ENCODE peak calls at places on chromosome 10, in six cellular contexts. C, G, W, S, K and R are unnamed samples.

GRCh38 chr10:86583983-86584382 is 62.4 kb upstream of the WAPL start:
- DNase-seq in C (no peak), G (peak), W (peak), S (no peak), K (no peak), R (no peak)

GRCh38 chr10:44971935-44972792 is 6.4 kb downstream of the DEPP1 start:
- DNase-seq in C (no peak), G (no peak), W (no peak), S (no peak), K (no peak), R (no peak)

GRCh38 chr10:119199231-119199992 is 8.0 kb upstream of the GRK5 start:
- DNase-seq in C (peak), G (peak), W (peak), S (peak), K (no peak), R (peak)

GRCh38 chr10:62327897-62328296 is 46.3 kb upstream of the ZNF365 start:
- DNase-seq in C (no peak), G (no peak), W (no peak), S (no peak), K (no peak), R (no peak)

GRCh38 chr10:47031251-47031952 is 120.2 kb downstream of the PTPN20 start:
- DNase-seq in C (no peak), G (peak), W (peak), S (no peak), K (no peak), R (peak)

GRCh38 chr10:127952575-127952869 is 45.6 kb downstream of the PTPRE start:
- DNase-seq in C (no peak), G (no peak), W (no peak), S (no peak), K (no peak), R (no peak)

GRCh38 chr10:50469778-50470193 is 154.0 kb downstream of the SGMS1 start:
- DNase-seq in C (no peak), G (no peak), W (no peak), S (no peak), K (no peak), R (no peak)

GRCh38 chr10:4686644-4686996 is 139.4 kb upstream of the AKR1E2 start:
- DNase-seq in C (peak), G (no peak), W (peak), S (peak), K (no peak), R (peak)

GRCh38 chr10:110460111-110460809 is 37.4 kb upstream of the DUSP5 start:
- DNase-seq in C (peak), G (no peak), W (no peak), S (no peak), K (no peak), R (no peak)

GRCh38 chr10:34967411-34967880 is 122.7 kb downstream of the CUL2 start:
- DNase-seq in C (peak), G (no peak), W (no peak), S (no peak), K (no peak), R (no peak)

GRCh38 chr10:97539523-97540200 is 32.9 kb upstream of the ANKRD2 start:
- DNase-seq in C (peak), G (peak), W (peak), S (peak), K (no peak), R (peak)

GRCh38 chr10:108684431-108684830 is 1238.9 kb downstream of the XPNPEP1 start:
- DNase-seq in C (no peak), G (no peak), W (no peak), S (no peak), K (no peak), R (no peak)

GRCh38 chr10:73577788-73578187 is 13.4 kb downstream of the USP54 start:
- DNase-seq in C (peak), G (no peak), W (peak), S (no peak), K (no peak), R (peak)

GRCh38 chr10:128869101-128869712 is 597.8 kb upstream of the MGMT start:
- DNase-seq in C (no peak), G (peak), W (no peak), S (no peak), K (no peak), R (no peak)

GRCh38 chr10:79162861-79163662 is 94.3 kb downstream of the ZMIZ1 start:
- DNase-seq in C (peak), G (no peak), W (no peak), S (no peak), K (no peak), R (no peak)

GRCh38 chr10:30502266-30503058 is 68.5 kb downstream of the MAP3K8 start:
- DNase-seq in C (peak), G (no peak), W (peak), S (peak), K (no peak), R (no peak)

DNA sequence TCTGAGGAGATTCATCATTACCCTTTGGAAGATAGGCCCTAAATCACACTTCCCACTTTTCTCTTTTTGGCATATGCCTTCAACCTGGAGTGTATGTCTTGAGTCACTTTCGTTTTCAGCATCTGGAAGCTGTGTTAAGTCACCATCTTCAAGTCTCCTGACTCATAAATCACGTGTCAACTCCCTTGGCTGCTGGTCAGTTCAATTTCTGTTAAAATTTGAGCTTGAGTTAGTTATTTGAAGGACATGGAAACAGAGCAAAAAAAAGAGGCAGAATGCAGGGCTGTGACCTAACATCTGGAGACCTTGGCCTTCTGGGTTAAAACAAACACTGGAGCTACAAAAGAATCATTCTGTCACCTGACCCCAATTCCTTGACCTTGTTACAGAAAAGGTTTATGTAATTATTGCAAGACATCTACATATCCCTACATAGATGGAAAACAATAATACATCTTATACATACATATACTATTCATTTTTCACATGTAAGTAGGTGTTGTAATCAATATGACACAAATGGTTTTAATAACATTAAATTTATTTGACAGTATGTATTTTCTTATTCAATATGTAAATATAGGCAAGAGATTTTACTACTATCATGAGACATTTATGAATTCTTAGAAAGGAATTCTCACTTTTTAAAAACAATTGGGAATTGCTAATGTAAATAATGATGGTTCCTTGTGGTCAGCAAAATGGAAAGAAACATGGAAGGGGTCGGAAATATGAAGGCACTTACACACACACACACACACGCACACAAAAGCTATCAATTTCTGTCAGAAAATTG is 169.7 kb upstream of the PHYHIPL start:
- DNase-seq in C (peak), G (no peak), W (no peak), S (peak), K (no peak), R (peak)
- H3K23ac ChIP-seq in C (no peak), G (no peak), W (no peak), S (no peak), K (no peak), R (no peak)

GRCh38 chr10:71127019-71127534 is 85.3 kb upstream of the UNC5B start:
- DNase-seq in C (no peak), G (peak), W (no peak), S (no peak), K (no peak), R (no peak)
- H3K4me2 ChIP-seq in C (no peak), G (no peak), W (no peak), S (no peak), K (no peak), R (no peak)

DNA sequence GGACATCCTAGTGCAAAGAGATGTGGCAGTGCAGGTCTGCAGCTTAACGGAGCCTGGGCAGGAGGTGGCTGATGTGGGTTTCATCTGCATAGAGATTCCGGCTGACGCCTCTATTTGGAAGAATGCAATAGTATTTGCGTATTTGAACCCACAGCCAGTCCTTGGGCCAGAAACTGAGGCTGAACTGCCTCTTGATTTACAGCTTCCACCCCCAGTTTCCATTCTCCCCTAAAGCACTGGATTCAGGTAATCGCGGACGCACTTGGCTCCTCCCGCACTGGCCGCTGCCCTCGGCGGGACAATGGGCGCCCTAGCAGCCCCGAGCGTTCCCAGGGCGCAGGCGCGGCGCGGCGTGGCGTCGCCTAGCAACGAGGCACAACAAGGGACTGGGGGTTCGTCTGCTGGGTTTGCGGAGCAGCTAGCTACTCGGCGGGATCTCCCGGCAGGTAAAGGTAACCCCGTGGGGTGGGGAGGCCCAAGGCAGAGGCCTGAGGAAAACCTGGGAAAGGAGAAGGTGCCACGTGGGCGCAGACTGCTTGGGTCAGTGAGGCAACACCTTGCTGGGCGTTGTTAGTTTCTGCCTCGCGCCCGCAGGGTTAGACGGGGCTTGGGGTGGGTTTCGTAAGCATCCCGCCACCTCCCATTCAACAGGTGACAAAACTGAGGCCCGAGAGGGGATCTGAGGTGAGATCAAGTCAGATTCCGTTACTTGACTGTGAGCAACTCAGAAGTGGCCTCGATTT is at the start of gene ARMC3:
- DNase-seq in C (no peak), G (peak), W (peak), S (peak), K (peak), R (peak)
- H3K4me3 ChIP-seq in C (no peak), G (peak), W (peak), S (peak), K (peak), R (peak)

GRCh38 chr10:95229724-95230627 is 35.9 kb downstream of the ACSM6 start:
- DNase-seq in C (peak), G (peak), W (peak), S (peak), K (peak), R (peak)
- H3K23ac ChIP-seq in C (peak), G (no peak), W (no peak), S (no peak), K (no peak), R (no peak)

GRCh38 chr10:70476249-70477035 is 2.1 kb upstream of the PALD1 start:
- DNase-seq in C (no peak), G (no peak), W (no peak), S (no peak), K (no peak), R (no peak)

GRCh38 chr10:70478191-70479160 is at the start of gene PALD1:
- DNase-seq in C (no peak), G (peak), W (peak), S (peak), K (peak), R (peak)

GRCh38 chr10:70479161-70479531 is 579 bp downstream of the PALD1 start:
- DNase-seq in C (no peak), G (peak), W (no peak), S (no peak), K (no peak), R (no peak)

GRCh38 chr10:70479626-70480253 is 1.2 kb downstream of the PALD1 start:
- DNase-seq in C (no peak), G (peak), W (peak), S (no peak), K (no peak), R (no peak)

DNA sequence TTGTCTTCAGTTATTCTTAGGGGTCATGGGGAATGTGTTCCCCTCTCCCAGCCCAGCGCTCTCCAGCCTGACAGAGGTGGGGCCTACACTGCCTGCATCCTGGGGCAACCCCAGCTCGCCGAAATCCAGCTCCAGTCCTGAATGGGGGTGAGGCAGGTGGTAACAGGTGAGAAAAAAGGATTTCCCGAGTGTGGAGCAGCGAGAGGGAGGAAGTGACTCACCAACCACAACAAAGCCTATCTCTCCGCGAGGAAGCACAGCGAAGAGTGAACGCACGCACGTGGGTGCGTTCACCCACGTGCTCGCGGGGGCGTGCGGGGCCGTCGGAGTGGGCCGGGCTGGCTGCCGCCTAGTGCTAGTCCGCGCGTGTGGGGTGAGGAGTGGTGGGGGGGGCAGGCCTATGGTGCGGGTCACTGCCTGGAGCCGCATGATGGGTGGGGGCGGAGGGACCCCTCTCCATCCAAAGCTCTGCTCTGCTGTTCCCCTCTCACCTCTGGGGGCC is 855 bp upstream of the PALD1 start:
- DNase-seq in C (peak), G (peak), W (peak), S (no peak), K (no peak), R (no peak)
- H3K4me2 ChIP-seq in C (no peak), G (peak), W (peak), S (peak), K (peak), R (peak)

GRCh38 chr10:105644978-105645377 is 1003.9 kb downstream of the SORCS3 start:
- DNase-seq in C (no peak), G (no peak), W (no peak), S (no peak), K (no peak), R (no peak)
- H3K4me3 ChIP-seq in C (no peak), G (no peak), W (no peak), S (no peak), K (no peak), R (no peak)

GRCh38 chr10:100498059-100498458 is 21.6 kb downstream of the SEC31B start:
- DNase-seq in C (no peak), G (no peak), W (no peak), S (no peak), K (no peak), R (no peak)

GRCh38 chr10:100501423-100501822 is 18.2 kb downstream of the SEC31B start:
- DNase-seq in C (peak), G (no peak), W (no peak), S (no peak), K (no peak), R (no peak)

GRCh38 chr10:100496567-100496966 is 23.1 kb downstream of the SEC31B start:
- DNase-seq in C (no peak), G (no peak), W (no peak), S (no peak), K (no peak), R (no peak)
- H3K23ac ChIP-seq in C (no peak), G (no peak), W (no peak), S (no peak), K (no peak), R (no peak)